ENCODE peak calls at places on chromosomes 1 and 21, in nine cellular contexts. C, G, F, Y, S, V, X, H and U are unnamed samples.

GRCh38 chr1:33060579-33061083 is 20.3 kb upstream of the AZIN2 start:
- DNase-seq in V (peak), S (peak), Y (peak), H (no peak), C (no peak), X (no peak), F (no peak), G (no peak), U (no peak)

GRCh38 chr1:36204347-36204909 is 19.8 kb upstream of the THRAP3 start:
- DNase-seq in S (no peak), X (no peak), H (no peak), F (no peak), C (no peak), Y (peak), G (peak), V (no peak), U (peak)

GRCh38 chr1:232628335-232629214 is 1.4 kb downstream of the SIPA1L2 start:
- DNase-seq in V (no peak), H (no peak), G (no peak), F (peak), X (peak), C (no peak), S (no peak), Y (no peak), U (no peak)

GRCh38 chr1:244010191-244010590 is 40.9 kb upstream of the ZBTB18 start:
- DNase-seq in C (no peak), F (no peak), Y (no peak), S (no peak), G (no peak), H (no peak), V (no peak), X (no peak), U (no peak)

GRCh38 chr1:39727932-39728317 is 10.8 kb upstream of the PPIE start:
- DNase-seq in G (no peak), C (no peak), X (no peak), F (no peak), H (no peak), V (no peak), S (no peak), Y (no peak), U (no peak)

GRCh38 chr1:51758310-51758709 is 120.2 kb downstream of the NRDC start:
- DNase-seq in S (no peak), X (no peak), Y (no peak), G (no peak), F (no peak), H (no peak), C (no peak), V (no peak), U (no peak)

GRCh38 chr21:38159355-38159754 is 97.4 kb upstream of the KCNJ15 start:
- DNase-seq in Y (peak), C (peak), V (peak), H (peak), S (peak), G (peak), X (peak), F (peak), U (peak)

GRCh38 chr21:36208326-36209013 is 51.8 kb downstream of the DOP1B start:
- DNase-seq in F (no peak), G (no peak), Y (no peak), H (no peak), V (no peak), C (no peak), S (no peak), X (no peak), U (no peak)

GRCh38 chr21:42478504-42478903 is 17.5 kb downstream of the RSPH1 start:
- DNase-seq in Y (no peak), G (no peak), X (no peak), V (no peak), F (no peak), C (no peak), H (no peak), S (no peak), U (no peak)

GRCh38 chr1:208213786-208214185 is 30.4 kb downstream of the PLXNA2 start:
- DNase-seq in S (no peak), C (no peak), Y (no peak), G (no peak), V (no peak), F (no peak), H (no peak), X (no peak), U (no peak)

GRCh38 chr1:163697137-163697536 is 375.4 kb downstream of the NUF2 start:
- DNase-seq in S (no peak), F (no peak), C (no peak), G (no peak), V (no peak), X (no peak), Y (no peak), H (no peak), U (no peak)

GRCh38 chr1:98783821-98784220 is 122.3 kb downstream of the SNX7 start:
- DNase-seq in X (no peak), S (no peak), Y (no peak), C (no peak), H (no peak), G (no peak), V (no peak), F (no peak), U (no peak)

GRCh38 chr1:8925960-8926359 is 19.7 kb upstream of the CA6 start:
- DNase-seq in F (no peak), V (no peak), G (no peak), H (no peak), Y (no peak), C (no peak), S (no peak), X (no peak), U (no peak)

GRCh38 chr1:59498640-59499039 is 201.7 kb downstream of the FGGY start:
- DNase-seq in Y (peak), F (no peak), C (no peak), H (peak), X (no peak), S (no peak), G (no peak), V (no peak), U (no peak)

GRCh38 chr1:246769306-246769705 is 45.1 kb downstream of the SCCPDH start:
- DNase-seq in H (no peak), S (no peak), C (no peak), G (no peak), Y (no peak), V (no peak), X (no peak), F (no peak), U (no peak)

GRCh38 chr1:181676269-181676668 is 193.0 kb downstream of the CACNA1E start:
- DNase-seq in Y (peak), F (peak), X (peak), G (no peak), C (peak), V (no peak), S (no peak), H (peak), U (no peak)

GRCh38 chr1:116287341-116288200 is 85.5 kb upstream of the ATP1A1 start:
- DNase-seq in G (no peak), Y (no peak), X (no peak), F (no peak), S (no peak), H (no peak), V (no peak), C (no peak), U (no peak)

GRCh38 chr21:16363563-16363962 is 633.8 kb downstream of the USP25 start:
- DNase-seq in F (no peak), V (no peak), Y (no peak), C (no peak), H (no peak), X (peak), G (no peak), S (no peak), U (no peak)

GRCh38 chr1:220528679-220529529 is 968 bp downstream of the MARK1 start:
- DNase-seq in X (peak), H (no peak), V (peak), G (no peak), C (no peak), Y (no peak), F (no peak), S (no peak), U (no peak)

GRCh38 chr1:44217809-44218410 is 4.6 kb downstream of the DMAP1 start:
- DNase-seq in C (peak), G (no peak), H (peak), Y (peak), V (peak), S (peak), F (peak), X (peak), U (peak)

GRCh38 chr1:162626089-162626488 is 6.2 kb upstream of the DDR2 start:
- DNase-seq in H (no peak), G (no peak), Y (no peak), C (no peak), V (no peak), X (no peak), F (no peak), S (no peak), U (no peak)

GRCh38 chr1:162627662-162628296 is 4.5 kb upstream of the DDR2 start:
- DNase-seq in H (peak), S (no peak), X (peak), V (no peak), C (peak), G (no peak), Y (no peak), F (peak), U (no peak)

GRCh38 chr1:162629077-162629637 is 3.1 kb upstream of the DDR2 start:
- DNase-seq in C (no peak), H (no peak), S (no peak), V (no peak), F (no peak), Y (no peak), X (no peak), G (no peak), U (no peak)

GRCh38 chr1:162625624-162626023 is 6.6 kb upstream of the DDR2 start:
- DNase-seq in F (no peak), S (no peak), V (no peak), X (no peak), Y (no peak), C (no peak), G (no peak), H (no peak), U (no peak)

GRCh38 chr1:162626733-162627132 is 5.5 kb upstream of the DDR2 start:
- DNase-seq in V (no peak), H (no peak), C (no peak), F (no peak), G (no peak), Y (no peak), S (no peak), X (no peak), U (no peak)
- H3K27ac ChIP-seq in V (no peak), H (no peak), C (no peak), F (no peak), G (peak), Y (no peak), S (peak), X (no peak), U (peak)

GRCh38 chr1:94929816-94930215 is 2.9 kb upstream of the CNN3 start:
- DNase-seq in H (no peak), X (no peak), G (no peak), F (no peak), V (no peak), S (no peak), Y (no peak), C (no peak), U (no peak)

GRCh38 chr1:94927405-94928175 is 680 bp upstream of the CNN3 start:
- DNase-seq in H (peak), Y (peak), S (no peak), C (no peak), G (no peak), X (peak), V (peak), F (no peak), U (no peak)

GRCh38 chr1:94928293-94928939 is 1.5 kb upstream of the CNN3 start:
- DNase-seq in V (no peak), X (no peak), C (no peak), G (no peak), F (no peak), S (no peak), Y (no peak), H (no peak), U (no peak)

GRCh38 chr1:94931254-94931841 is 4.4 kb upstream of the CNN3 start:
- DNase-seq in H (no peak), F (no peak), S (no peak), V (no peak), C (no peak), Y (no peak), X (no peak), G (no peak), U (no peak)

DNA sequence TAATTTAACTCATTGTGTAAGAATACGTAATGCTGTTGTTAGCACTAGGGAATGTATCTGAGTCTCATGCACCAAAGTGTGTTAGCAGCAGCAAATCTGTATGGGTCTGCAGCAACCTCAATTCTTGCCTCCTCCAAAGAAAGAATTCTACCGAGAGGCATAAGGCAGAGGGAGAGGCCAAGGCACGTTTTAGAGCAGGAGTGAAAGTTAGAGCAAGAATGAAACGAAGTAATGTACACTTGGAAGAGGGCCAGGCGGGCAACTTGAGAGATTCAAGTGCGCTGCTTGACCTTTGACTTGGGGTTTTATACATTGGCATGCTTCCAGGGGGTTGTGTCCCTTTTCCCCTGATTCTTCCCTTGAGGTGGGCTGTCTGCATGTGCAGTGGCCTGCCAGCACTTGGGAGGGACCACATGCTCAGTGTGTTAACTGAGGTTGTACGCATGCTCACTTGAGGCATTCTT is 2.5 kb upstream of the CNN3 start:
- DNase-seq in F (no peak), X (peak), C (no peak), S (no peak), H (no peak), Y (no peak), G (no peak), V (no peak), U (no peak)
- H3K4me3 ChIP-seq in F (no peak), X (peak), C (no peak), S (peak), H (peak), Y (no peak), G (peak), V (no peak), U (peak)

GRCh38 chr1:1170891-1171550 is 2.7 kb upstream of the TTLL10 start:
- DNase-seq in F (no peak), G (no peak), S (no peak), C (no peak), V (no peak), H (no peak), X (no peak), Y (no peak), U (peak)

GRCh38 chr1:1171551-1172340 is 1.9 kb upstream of the TTLL10 start:
- DNase-seq in Y (no peak), X (no peak), H (no peak), C (peak), F (no peak), S (no peak), G (no peak), V (no peak), U (peak)

GRCh38 chr1:1173061-1173792 is 453 bp upstream of the TTLL10 start:
- DNase-seq in S (no peak), C (no peak), F (no peak), H (no peak), X (no peak), V (no peak), G (no peak), Y (no peak), U (peak)

GRCh38 chr1:1175221-1176062 is 1.8 kb downstream of the TTLL10 start:
- DNase-seq in X (no peak), S (no peak), G (no peak), H (no peak), C (no peak), V (no peak), F (no peak), Y (no peak), U (no peak)

GRCh38 chr1:1173793-1174415 is at the start of gene TTLL10:
- DNase-seq in V (no peak), X (peak), S (no peak), G (no peak), C (no peak), Y (no peak), F (no peak), H (no peak), U (peak)
- H3K27ac ChIP-seq in V (no peak), X (no peak), S (no peak), G (no peak), C (no peak), Y (no peak), F (no peak), H (no peak), U (no peak)

GRCh38 chr1:37731312-37732019 is 33.5 kb downstream of the EPHA10 start:
- DNase-seq in F (no peak), S (peak), G (no peak), Y (no peak), V (no peak), H (no peak), C (no peak), X (no peak), U (no peak)

GRCh38 chr1:37739222-37739621 is 25.7 kb downstream of the EPHA10 start:
- DNase-seq in X (no peak), S (no peak), V (peak), H (peak), F (no peak), Y (peak), C (no peak), G (no peak), U (peak)

GRCh38 chr1:37732111-37732780 is 32.7 kb downstream of the EPHA10 start:
- DNase-seq in F (no peak), G (no peak), X (no peak), Y (no peak), V (no peak), C (no peak), H (peak), S (peak), U (peak)

DNA sequence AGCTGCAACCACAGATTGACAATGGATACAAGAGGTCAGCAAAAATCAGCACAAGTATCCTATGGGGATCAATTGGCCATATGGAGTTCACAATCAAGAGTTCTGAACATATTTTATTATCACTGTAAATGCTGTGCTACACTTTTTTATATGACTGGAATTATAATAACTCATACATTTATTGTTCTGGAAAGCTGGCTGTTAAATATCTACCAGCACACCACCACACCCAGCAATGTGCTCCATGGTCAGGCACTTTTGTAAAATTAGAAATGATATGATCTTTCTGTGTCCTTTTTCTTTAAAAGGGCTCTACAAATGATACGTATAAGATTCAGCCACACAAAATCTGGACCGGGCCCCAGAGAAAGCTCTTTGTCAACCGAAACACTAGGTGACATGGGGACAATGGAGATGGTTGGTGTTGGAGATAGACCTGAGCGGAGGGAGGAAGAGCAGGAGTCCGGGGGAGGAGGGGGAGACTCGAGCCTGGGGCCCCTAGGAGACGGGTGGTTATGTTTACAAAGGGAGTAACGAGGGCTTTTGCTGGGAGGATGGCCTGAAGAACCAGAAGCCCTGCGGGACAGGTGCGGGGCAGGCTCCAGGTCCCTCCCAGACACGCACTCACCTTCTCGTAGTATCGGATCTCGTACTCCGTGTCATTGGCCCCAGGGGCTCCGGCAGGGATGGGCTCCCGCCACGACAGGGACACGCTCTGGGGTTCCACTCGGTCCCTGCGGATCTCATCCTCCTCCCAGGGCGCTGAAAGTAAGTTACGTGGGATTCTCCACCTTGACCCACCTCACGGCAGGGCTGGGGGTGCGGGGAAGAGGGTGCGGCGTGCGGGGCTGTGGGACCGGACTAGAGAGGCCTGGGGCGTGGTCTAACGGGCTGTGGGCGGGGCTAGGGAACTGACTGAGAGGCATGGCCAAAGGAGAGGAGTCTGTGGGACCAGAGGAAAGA is 30.0 kb downstream of the EPHA10 start:
- DNase-seq in C (no peak), Y (no peak), V (no peak), X (peak), G (no peak), S (no peak), F (no peak), H (no peak), U (no peak)
- H3K4me3 ChIP-seq in C (no peak), Y (no peak), V (no peak), X (no peak), G (no peak), S (no peak), F (no peak), H (no peak), U (no peak)

DNA sequence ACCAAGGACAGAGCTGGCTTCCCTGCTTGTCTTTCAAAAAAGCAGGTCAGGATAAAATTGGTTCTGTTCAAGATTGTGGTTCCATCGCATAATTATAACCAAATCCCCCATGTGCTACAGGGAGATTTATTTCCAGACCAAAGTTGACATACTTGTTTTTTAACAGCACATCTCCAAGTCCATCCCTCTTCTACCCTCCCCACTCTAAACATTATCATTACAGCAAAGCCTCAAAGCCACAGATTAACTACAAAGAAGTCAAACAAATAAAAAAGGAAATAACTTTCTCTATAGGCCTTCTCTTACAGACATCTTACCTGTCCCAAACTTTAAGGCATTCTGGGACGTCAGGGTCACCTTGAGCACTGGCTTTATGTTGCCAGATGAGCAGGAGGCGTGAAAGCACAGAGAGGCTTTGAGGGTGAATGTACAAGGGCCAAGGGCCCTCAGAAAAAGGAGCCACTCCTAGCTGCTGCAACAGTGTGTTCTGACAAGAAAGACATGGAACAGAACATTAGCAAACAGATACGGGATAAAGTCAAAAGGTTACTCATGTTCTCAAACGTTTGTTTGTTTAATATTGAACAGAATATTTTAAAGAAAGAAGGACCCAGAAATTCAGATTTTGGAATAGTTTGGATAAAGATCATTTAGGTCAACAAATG is 31.2 kb downstream of the UBR4 start:
- DNase-seq in H (no peak), F (no peak), Y (no peak), S (no peak), V (no peak), X (no peak), C (no peak), G (no peak), U (no peak)
- H3K27ac ChIP-seq in H (no peak), F (no peak), Y (no peak), S (peak), V (no peak), X (peak), C (no peak), G (no peak), U (no peak)

GRCh38 chr1:6466751-6467150 is 778 bp upstream of the TNFRSF25 start:
- DNase-seq in H (no peak), X (no peak), Y (no peak), C (no peak), V (no peak), F (no peak), S (no peak), G (no peak), U (no peak)

GRCh38 chr1:6464915-6465314 is 1.1 kb downstream of the TNFRSF25 start:
- DNase-seq in S (no peak), F (no peak), X (no peak), H (no peak), V (no peak), G (no peak), Y (no peak), C (no peak), U (no peak)

GRCh38 chr1:6466023-6466422 is at the start of gene TNFRSF25:
- DNase-seq in S (no peak), G (no peak), Y (no peak), F (no peak), V (no peak), C (no peak), H (no peak), X (no peak), U (no peak)

GRCh38 chr1:6464514-6464836 is 1.5 kb downstream of the TNFRSF25 start:
- DNase-seq in Y (peak), F (no peak), H (peak), G (no peak), S (no peak), X (no peak), C (no peak), V (peak), U (no peak)

GRCh38 chr1:6465461-6466005 is 440 bp downstream of the TNFRSF25 start:
- DNase-seq in G (no peak), S (no peak), C (peak), Y (no peak), H (no peak), V (no peak), X (no peak), F (no peak), U (no peak)
- H3K4me3 ChIP-seq in G (peak), S (peak), C (no peak), Y (no peak), H (no peak), V (no peak), X (no peak), F (no peak), U (no peak)